ENCODE peak calls at places on chromosomes 12 and 14, in ten cellular contexts. W is foreskin fibroblast, D is neural crest cell, B is K562, V is AG04450, K is Calu3, H is mucosa of descending colon, E is choroid plexus epithelial cell, C is left ventricle myocardium inferior, O is cardiac muscle cell. U is an unnamed sample.

GRCh38 chr14:99621948-99622347 is 17.9 kb upstream of the CCDC85C start:
- DNase-seq in D (no peak), K (no peak), O (no peak), W (no peak), E (no peak), C (no peak), V (no peak), B (no peak), H (no peak), U (no peak)

GRCh38 chr12:47822386-47822785 is 2.7 kb upstream of the HDAC7 start:
- DNase-seq in E (no peak), W (no peak), H (no peak), D (no peak), O (no peak), K (no peak), V (no peak), B (no peak), C (no peak), U (no peak)

GRCh38 chr14:74941676-74942097 is 13.7 kb downstream of the PGF start:
- DNase-seq in C (peak; percentile 58), D (no peak), O (no peak), V (no peak), H (peak; percentile 59), K (no peak), B (peak; percentile 41), W (peak; percentile 57), E (peak; percentile 58), U (no peak)

GRCh38 chr14:61461808-61462275 is 140.5 kb downstream of the PRKCH start:
- DNase-seq in O (peak; percentile 71), W (peak; percentile 62), K (peak; percentile 50), E (peak; percentile 89), C (no peak), B (peak; percentile 43), H (no peak), D (peak; percentile 57), V (peak; percentile 64), U (peak; percentile 33)

GRCh38 chr12:53810950-53811349 is 59.2 kb upstream of the CISTR start:
- DNase-seq in W (no peak), B (no peak), K (no peak), C (no peak), E (no peak), D (no peak), O (no peak), V (no peak), H (no peak), U (no peak)

GRCh38 chr14:58829594-58829993 is 191.8 kb downstream of the DACT1 start:
- DNase-seq in O (no peak), D (no peak), E (peak; percentile 43), H (no peak), C (no peak), W (no peak), B (no peak), V (no peak), K (peak; percentile 32), U (no peak)

GRCh38 chr14:21723431-21724045 is 49.9 kb upstream of the OR4E1 start:
- DNase-seq in D (peak; percentile 46), H (peak; percentile 40), V (no peak), B (peak; percentile 32), E (peak; percentile 4), O (peak; percentile 81), K (peak; percentile 25), C (no peak), W (no peak), U (peak; percentile 71)

GRCh38 chr14:105841022-105842009 is 314.9 kb downstream of the TMEM121 start:
- DNase-seq in E (no peak), C (no peak), O (no peak), K (no peak), H (no peak), D (no peak), W (no peak), B (no peak), V (no peak), U (no peak)

GRCh38 chr12:109740694-109741245 is 27.1 kb downstream of the FAM222A start:
- DNase-seq in E (no peak), D (no peak), C (peak; percentile 4), H (peak; percentile 22), O (no peak), V (no peak), W (no peak), B (no peak), K (no peak), U (peak; percentile 0)

GRCh38 chr12:122834229-122834920 is 882 bp upstream of the HIP1R start:
- DNase-seq in H (peak; percentile 67), C (no peak), D (peak; percentile 56), B (peak; percentile 46), K (peak; percentile 68), O (peak; percentile 65), V (no peak), W (no peak), E (peak; percentile 57), U (peak; percentile 76)

GRCh38 chr14:29529418-29529817 is 398.2 kb downstream of the PRKD1 start:
- DNase-seq in B (peak; percentile 3), V (no peak), O (no peak), D (peak; percentile 12), H (no peak), W (no peak), E (peak; percentile 33), K (peak; percentile 20), C (no peak), U (peak; percentile 14)

GRCh38 chr12:3718100-3718499 is 34.8 kb downstream of the CRACR2A start:
- DNase-seq in C (no peak), K (no peak), H (no peak), V (no peak), W (no peak), B (no peak), E (no peak), O (no peak), D (no peak), U (no peak)

GRCh38 chr12:122394626-122395194 is 27.8 kb downstream of the CLIP1 start:
- DNase-seq in O (no peak), V (no peak), K (no peak), E (peak; percentile 23), D (no peak), B (no peak), C (peak; percentile 25), W (peak; percentile 4), H (no peak), U (no peak)

GRCh38 chr12:6224550-6224949 is 24.4 kb downstream of the CD9 start:
- DNase-seq in E (no peak), K (no peak), H (peak; percentile 68), B (no peak), D (no peak), W (no peak), C (no peak), V (no peak), O (no peak), U (no peak)

GRCh38 chr14:53217283-53217994 is 64.3 kb upstream of the DDHD1 start:
- DNase-seq in C (peak; percentile 68), D (peak; percentile 72), H (peak; percentile 85), B (peak; percentile 67), O (peak; percentile 85), K (peak; percentile 86), V (no peak), W (peak; percentile 23), E (peak; percentile 58), U (peak; percentile 86)
- TF ChIP-seq CTCF in C (peak; percentile 69), D (peak; percentile 74), H (peak; percentile 58), B (peak; percentile 43), O (peak; percentile 46), K (peak; percentile 65), V (peak; percentile 40), W (peak; percentile 45), E (peak; percentile 26), U (peak; percentile 59)

DNA sequence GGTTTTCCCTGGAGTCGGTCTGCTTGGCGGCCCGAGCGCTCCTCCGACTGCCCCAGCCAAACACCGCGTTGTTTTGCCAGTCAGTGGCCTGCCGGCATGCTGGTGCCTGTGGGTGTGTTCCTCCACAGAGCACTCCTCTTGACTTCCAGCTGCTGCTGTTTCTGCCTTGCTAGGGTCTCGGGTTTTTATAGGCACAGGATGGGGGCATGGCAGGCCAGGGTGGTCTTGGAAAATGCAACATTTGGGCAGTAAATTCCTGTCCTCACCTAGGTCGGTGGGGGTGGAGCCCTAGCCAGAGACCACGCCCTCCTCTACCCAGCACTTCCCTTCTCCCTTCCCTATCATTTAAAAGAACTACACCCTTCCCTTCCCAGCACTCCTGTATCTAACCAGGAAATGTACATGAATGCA is 34.7 kb upstream of the VASH1 start:
- DNase-seq in E (no peak), D (no peak), H (peak; percentile 51), B (no peak), C (peak; percentile 27), K (no peak), W (no peak), O (no peak), V (no peak), U (no peak)
- TF ChIP-seq CTCF in E (no peak), D (no peak), H (no peak), B (no peak), C (no peak), K (no peak), W (no peak), O (no peak), V (no peak), U (no peak)

DNA sequence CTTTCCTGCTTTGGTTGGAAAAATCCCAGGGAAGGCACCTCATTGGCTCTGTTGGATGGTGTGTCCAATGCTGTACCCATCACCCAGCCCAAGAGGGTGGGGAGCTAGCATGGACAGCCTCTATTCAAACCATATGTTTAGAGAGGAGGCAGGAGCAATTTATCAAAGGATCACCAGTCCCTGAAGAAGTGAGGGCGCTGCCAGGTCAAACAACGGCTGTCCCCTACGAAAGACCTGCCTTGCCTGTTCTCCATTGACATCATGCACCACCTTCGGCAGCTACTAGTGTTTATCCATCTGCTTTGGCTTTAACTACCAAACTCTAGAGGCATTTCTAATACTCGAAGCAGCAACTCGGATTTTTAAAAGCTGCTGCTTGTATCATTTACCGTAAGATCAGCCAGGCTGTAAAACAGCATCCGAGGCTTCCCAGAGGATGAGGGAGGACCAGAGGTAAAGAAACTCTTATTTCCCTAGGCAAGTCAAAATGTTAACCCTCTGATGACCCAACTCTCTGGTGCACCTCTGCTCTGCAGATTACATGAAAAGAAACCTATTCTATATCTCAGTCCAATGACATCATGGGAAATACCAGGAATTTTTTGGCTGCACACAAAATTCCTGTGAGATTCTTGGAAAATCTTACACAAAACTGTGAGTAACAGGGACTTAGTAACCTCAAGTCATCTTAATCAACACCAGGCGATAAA is 720.9 kb upstream of the TBX3 start:
- DNase-seq in K (no peak), B (no peak), D (no peak), O (no peak), V (peak; percentile 65), E (peak; percentile 77), W (peak; percentile 73), C (no peak), H (no peak), U (no peak)
- TF ChIP-seq CTCF in K (no peak), B (no peak), D (no peak), O (no peak), V (no peak), E (peak; percentile 3), W (no peak), C (no peak), H (no peak), U (no peak)

DNA sequence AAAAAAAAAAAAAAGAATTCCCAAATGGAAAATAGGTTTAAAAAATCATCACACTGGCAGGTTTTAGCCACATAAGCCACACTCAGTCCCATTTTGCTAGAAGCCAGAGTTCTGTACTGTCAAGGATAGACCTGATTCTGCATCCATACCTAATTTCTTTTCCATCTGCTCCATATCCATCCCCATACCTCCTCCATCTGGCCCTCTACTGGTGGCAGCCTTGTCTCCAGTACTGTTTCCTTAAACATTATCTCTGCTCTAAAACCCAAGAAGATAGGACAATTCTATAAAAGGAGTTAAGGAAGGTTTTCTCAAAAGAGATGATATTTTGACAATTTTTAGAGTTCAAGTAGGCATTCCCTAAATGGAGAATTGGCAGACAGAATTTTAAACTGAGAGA is 26.0 kb upstream of the RXYLT1 start:
- DNase-seq in H (no peak), K (no peak), E (peak; percentile 9), D (no peak), C (no peak), O (no peak), B (no peak), W (no peak), V (no peak), U (no peak)
- TF ChIP-seq CTCF in H (no peak), K (no peak), E (peak; percentile 59), D (peak; percentile 26), C (no peak), O (no peak), B (no peak), W (peak; percentile 23), V (peak; percentile 36), U (no peak)

U was measured in nephron progenitor cell.